ENCODE peak calls at places on chromosomes 3 and 15, in four cellular contexts. L is hypothalamus, D is HS-5, M is NCI-H1092. E is an unnamed sample.

GRCh38 chr15:92118162-92118935 is 264.8 kb downstream of the SLCO3A1 start:
- DNase-seq in L (no peak), D (no peak), M (no peak), E (no peak)

GRCh38 chr3:184277366-184277765 is 1.5 kb downstream of the ECE2 start:
- DNase-seq in L (no peak), D (no peak), M (no peak), E (no peak)

GRCh38 chr3:45966969-45967640 is 23.8 kb downstream of the CXCR6 start:
- DNase-seq in L (peak; percentile 33), D (no peak), M (peak; percentile 13), E (no peak)

GRCh38 chr3:183975981-183976662 is 41.6 kb downstream of the ABCC5 start:
- DNase-seq in L (no peak), D (no peak), M (no peak), E (no peak)

GRCh38 chr3:12149029-12149428 is 9.7 kb downstream of the TIMP4 start:
- DNase-seq in L (no peak), D (no peak), M (no peak), E (no peak)

GRCh38 chr3:184597783-184598182 is 36.2 kb downstream of the EPHB3 start:
- DNase-seq in L (no peak), D (no peak), M (no peak), E (no peak)

GRCh38 chr15:100350434-100351226 is 8.9 kb upstream of the ADAMTS17 start:
- DNase-seq in L (no peak), D (no peak), M (no peak), E (no peak)

GRCh38 chr3:179555604-179556003 is 7.1 kb upstream of the ACTL6A start:
- DNase-seq in L (no peak), D (no peak), M (no peak), E (no peak)

GRCh38 chr3:73603771-73604171 is 21.0 kb downstream of the PDZRN3 start:
- DNase-seq in L (no peak), D (peak; percentile 48), M (no peak), E (no peak)

GRCh38 chr15:50059203-50059772 is 59.7 kb downstream of the ATP8B4 start:
- DNase-seq in L (no peak), D (no peak), M (no peak), E (no peak)

GRCh38 chr3:72329354-72329753 is 518.9 kb downstream of the SHQ1 start:
- DNase-seq in L (peak; percentile 80), D (no peak), M (peak; percentile 53), E (peak; percentile 54)

GRCh38 chr15:62498711-62499110 is 333.6 kb upstream of the C2CD4B start:
- DNase-seq in L (no peak), D (no peak), M (no peak), E (no peak)

GRCh38 chr3:40516201-40516600 is 8.6 kb upstream of the ZNF621 start:
- DNase-seq in L (no peak), D (peak; percentile 33), M (no peak), E (no peak)

GRCh38 chr3:115986555-115987207 is 363.4 kb downstream of the GAP43 start:
- DNase-seq in L (no peak), D (no peak), M (no peak), E (no peak)

E was measured in NCI-H2227 treated with DMSO at 0.1 percent for 48 hours.